ENCODE peak calls at places on chromosomes 16 and 17, in nine cellular contexts. G, X, O, I, M, Z, J, D and Q are unnamed samples.

GRCh38 chr17:56112086-56112485 is 41.2 kb upstream of the ANKFN1 start:
- DNase-seq in X (peak; percentile 69), O (no peak), Z (peak; percentile 80), G (no peak), D (no peak), M (no peak), I (no peak), J (no peak), Q (peak; percentile 25)

GRCh38 chr16:55478827-55479559 is at the start of gene MMP2:
- DNase-seq in O (no peak), D (no peak), J (no peak), X (peak; percentile 49), Z (peak; percentile 89), G (peak; percentile 55), M (no peak), I (no peak), Q (peak; percentile 92)

GRCh38 chr16:65336169-65336568 is 214.3 kb upstream of the CDH11 start:
- DNase-seq in D (no peak), O (no peak), J (no peak), X (peak; percentile 26), G (no peak), Z (peak; percentile 86), M (no peak), I (no peak), Q (peak; percentile 64)

GRCh38 chr17:30939059-30939689 is 17.4 kb downstream of the ADAP2 start:
- DNase-seq in D (no peak), O (no peak), M (no peak), Z (no peak), I (no peak), G (no peak), J (peak; percentile 17), X (no peak), Q (no peak)

GRCh38 chr16:89828199-89828869 is at the start of gene SPIRE2:
- DNase-seq in X (peak; percentile 46), G (peak; percentile 55), D (peak; percentile 61), O (peak; percentile 44), J (peak; percentile 76), M (no peak), Z (peak; percentile 65), I (peak; percentile 82), Q (peak; percentile 72)

GRCh38 chr16:3458278-3458851 is 14.9 kb downstream of the NAA60 start:
- DNase-seq in J (peak; percentile 18), O (no peak), G (peak; percentile 23), X (no peak), M (no peak), I (no peak), D (no peak), Z (peak; percentile 65), Q (peak; percentile 32)

GRCh38 chr16:77956231-77956630 is 66.1 kb upstream of the CLEC3A start:
- DNase-seq in M (no peak), D (no peak), X (no peak), J (no peak), O (no peak), I (no peak), Z (no peak), G (no peak), Q (no peak)

GRCh38 chr16:79393564-79393963 is 207.0 kb downstream of the MAF start:
- DNase-seq in J (no peak), D (no peak), I (no peak), Z (no peak), M (no peak), X (no peak), G (no peak), O (no peak), Q (no peak)

GRCh38 chr16:13421726-13422125 is 498.2 kb upstream of the ERCC4 start:
- DNase-seq in X (no peak), I (no peak), D (no peak), Z (peak; percentile 61), G (peak; percentile 14), M (no peak), J (no peak), O (no peak), Q (peak; percentile 49)

GRCh38 chr16:86519649-86520316 is 9.5 kb downstream of the FOXF1 start:
- DNase-seq in X (no peak), M (no peak), O (peak; percentile 51), I (peak; percentile 31), Z (peak; percentile 32), G (peak; percentile 56), D (peak; percentile 59), J (peak; percentile 59), Q (peak; percentile 55)

GRCh38 chr16:70591609-70592008 is 54.8 kb upstream of the IL34 start:
- DNase-seq in M (no peak), O (no peak), G (no peak), I (no peak), Z (no peak), J (no peak), X (no peak), D (no peak), Q (no peak)

GRCh38 chr16:57071840-57072541 is 20.4 kb upstream of the CPNE2 start:
- DNase-seq in J (peak; percentile 28), I (no peak), M (no peak), X (no peak), O (no peak), D (no peak), G (no peak), Z (peak; percentile 61), Q (peak; percentile 65)

GRCh38 chr16:82152641-82153094 is 17.4 kb downstream of the MPHOSPH6 start:
- DNase-seq in M (no peak), D (no peak), I (no peak), Z (no peak), J (no peak), G (no peak), O (no peak), X (no peak), Q (peak; percentile 75)

GRCh38 chr16:61295311-61295710 is 740.9 kb downstream of the CDH8 start:
- DNase-seq in Z (no peak), O (no peak), I (no peak), G (no peak), D (no peak), M (no peak), J (no peak), X (no peak), Q (no peak)

GRCh38 chr17:50972579-50972978 is 106.4 kb upstream of the TOB1 start:
- DNase-seq in O (no peak), D (no peak), I (no peak), G (no peak), J (no peak), M (no peak), X (no peak), Z (no peak), Q (no peak)

GRCh38 chr16:22734313-22734869 is 79.6 kb upstream of the HS3ST2 start:
- DNase-seq in M (no peak), G (no peak), D (no peak), I (no peak), O (no peak), J (no peak), X (no peak), Z (no peak), Q (no peak)

GRCh38 chr17:14206891-14207290 is 29.8 kb downstream of the CDRT15 start:
- DNase-seq in M (no peak), Z (no peak), D (no peak), J (no peak), I (no peak), G (no peak), O (no peak), X (no peak), Q (no peak)

GRCh38 chr16:48172682-48173081 is 16.9 kb upstream of the ABCC12 start:
- DNase-seq in I (no peak), O (no peak), D (no peak), G (no peak), M (no peak), Z (no peak), X (no peak), J (no peak), Q (no peak)

GRCh38 chr17:33163827-33164555 is 129.1 kb downstream of the ASIC2 start:
- DNase-seq in X (no peak), D (no peak), M (no peak), Z (peak; percentile 83), I (no peak), O (no peak), G (no peak), J (no peak), Q (no peak)

GRCh38 chr17:39774043-39774442 is 36.3 kb downstream of the GRB7 start:
- DNase-seq in I (no peak), D (no peak), X (no peak), Z (no peak), G (no peak), M (no peak), J (no peak), O (no peak), Q (no peak)

GRCh38 chr17:13502263-13502662 is 99.5 kb downstream of the HS3ST3A1 start:
- DNase-seq in Z (no peak), G (no peak), J (no peak), O (no peak), X (no peak), M (no peak), I (no peak), D (no peak), Q (no peak)

GRCh38 chr17:50505731-50506130 is 2.5 kb upstream of the MYCBPAP start:
- DNase-seq in Z (no peak), I (no peak), G (no peak), J (no peak), M (no peak), O (no peak), X (no peak), D (no peak), Q (no peak)

GRCh38 chr16:57513371-57514102 is 22.8 kb downstream of the CCDC102A start:
- DNase-seq in J (no peak), I (no peak), D (no peak), X (no peak), O (no peak), M (no peak), G (no peak), Z (no peak), Q (no peak)

GRCh38 chr17:61410555-61411089 is 11.0 kb downstream of the TBX2 start:
- DNase-seq in J (peak; percentile 81), Z (peak; percentile 43), I (peak; percentile 78), O (peak; percentile 61), X (no peak), D (peak; percentile 88), G (no peak), M (no peak), Q (peak; percentile 82)

GRCh38 chr17:7632492-7632894 is 2.6 kb downstream of the SHBG start:
- DNase-seq in X (no peak), J (peak; percentile 60), O (no peak), Z (peak; percentile 61), I (no peak), D (no peak), M (no peak), G (peak; percentile 78), Q (peak; percentile 32)

GRCh38 chr17:62715882-62716390 is 88.5 kb downstream of the MRC2 start:
- DNase-seq in M (no peak), J (no peak), O (no peak), Z (no peak), X (no peak), I (no peak), G (no peak), D (no peak), Q (no peak)

GRCh38 chr17:36641331-36641876 is 40.0 kb downstream of the MRM1 start:
- DNase-seq in G (no peak), O (no peak), J (no peak), D (no peak), Z (no peak), M (no peak), X (no peak), I (no peak), Q (no peak)